ENCODE peak calls at places on chromosomes 16 and 17, in eight cellular contexts. Z, O, T, D, X, U, M and Y are unnamed samples.

GRCh38 chr16:4494746-4495490 is 18.7 kb downstream of the HMOX2 start:
- DNase-seq in Z (no peak), O (no peak), T (no peak), D (peak; percentile 85), X (no peak), U (no peak), M (no peak), Y (peak; percentile 77)

GRCh38 chr16:81451753-81452680 is 7.4 kb downstream of the CMIP start:
- DNase-seq in Z (no peak), O (no peak), T (no peak), D (no peak), X (peak; percentile 65), U (no peak), M (no peak), Y (no peak)

GRCh38 chr17:79587945-79588344 is 22.9 kb downstream of the RBFOX3 start:
- DNase-seq in Z (no peak), O (no peak), T (no peak), D (no peak), X (no peak), U (no peak), M (no peak), Y (no peak)

GRCh38 chr16:71542377-71542776 is 16.2 kb downstream of the CHST4 start:
- DNase-seq in Z (peak; percentile 44), O (no peak), T (no peak), D (peak; percentile 34), X (peak; percentile 67), U (peak; percentile 48), M (peak; percentile 84), Y (peak; percentile 6)

GRCh38 chr16:89507219-89507833 is 877 bp upstream of the SPG7 start:
- DNase-seq in Z (no peak), O (no peak), T (no peak), D (no peak), X (no peak), U (peak; percentile 32), M (no peak), Y (no peak)

GRCh38 chr17:27494192-27495091 is 38.2 kb downstream of the KSR1 start:
- DNase-seq in Z (no peak), O (peak; percentile 47), T (no peak), D (peak; percentile 34), X (peak; percentile 93), U (peak; percentile 87), M (peak; percentile 69), Y (peak; percentile 85)

GRCh38 chr16:49603956-49604355 is 230.4 kb downstream of the C16orf78 start:
- DNase-seq in Z (no peak), O (no peak), T (no peak), D (no peak), X (no peak), U (no peak), M (no peak), Y (no peak)

GRCh38 chr17:28997811-28998210 is 8.0 kb downstream of the SEZ6 start:
- DNase-seq in Z (no peak), O (no peak), T (no peak), D (no peak), X (no peak), U (no peak), M (no peak), Y (no peak)

GRCh38 chr17:73286863-73287296 is 24.9 kb downstream of the CDC42EP4 start:
- DNase-seq in Z (no peak), O (no peak), T (no peak), D (peak; percentile 56), X (no peak), U (no peak), M (no peak), Y (peak; percentile 90)

GRCh38 chr16:80285089-80285488 is 255.7 kb upstream of the DYNLRB2 start:
- DNase-seq in Z (no peak), O (no peak), T (peak; percentile 87), D (peak; percentile 91), X (no peak), U (no peak), M (no peak), Y (peak; percentile 25)

GRCh38 chr17:61399131-61400057 is at the start of gene TBX2:
- DNase-seq in Z (peak; percentile 98), O (peak; percentile 87), T (no peak), D (peak; percentile 99), X (peak; percentile 49), U (peak; percentile 51), M (peak; percentile 67), Y (peak; percentile 94)

GRCh38 chr17:67689534-67690177 is 28.1 kb upstream of the NOL11 start:
- DNase-seq in Z (peak; percentile 77), O (peak; percentile 18), T (peak; percentile 13), D (peak; percentile 77), X (peak; percentile 67), U (peak; percentile 44), M (peak; percentile 75), Y (peak; percentile 85)

GRCh38 chr17:80289631-80290030 is 29.0 kb downstream of the RNF213 start:
- DNase-seq in Z (no peak), O (no peak), T (no peak), D (no peak), X (no peak), U (no peak), M (no peak), Y (no peak)

GRCh38 chr17:2057714-2058520 is 3.0 kb downstream of the HIC1 start:
- DNase-seq in Z (no peak), O (peak; percentile 46), T (no peak), D (no peak), X (no peak), U (no peak), M (no peak), Y (peak; percentile 58)

GRCh38 chr17:9021158-9021984 is at the start of gene NTN1:
- DNase-seq in Z (peak; percentile 65), O (peak; percentile 55), T (no peak), D (peak; percentile 46), X (peak; percentile 67), U (peak; percentile 52), M (peak; percentile 83), Y (peak; percentile 10)

GRCh38 chr16:88651276-88651988 is 579 bp upstream of the CYBA start:
- DNase-seq in Z (peak; percentile 65), O (peak; percentile 27), T (no peak), D (peak; percentile 22), X (peak; percentile 60), U (peak; percentile 63), M (peak; percentile 47), Y (no peak)

GRCh38 chr17:64256913-64257807 is 5.9 kb downstream of the TEX2 start:
- DNase-seq in Z (no peak), O (no peak), T (no peak), D (no peak), X (no peak), U (no peak), M (peak; percentile 78), Y (no peak)

GRCh38 chr17:74871329-74872076 is 1.3 kb downstream of the FDXR start:
- DNase-seq in Z (no peak), O (no peak), T (no peak), D (no peak), X (no peak), U (no peak), M (no peak), Y (no peak)
- H3K4me3 ChIP-seq in Z (peak overlapping the region; percentile 66), O (no peak overlapping the region), T (peak overlapping the region; percentile 83), D (peak overlapping the region; percentile 93), X (no peak overlapping the region), U (peak overlapping the region; percentile 67), M (peak overlapping the region; percentile 77), Y (peak overlapping the region; percentile 93)

GRCh38 chr17:17661134-17661533 is 20.1 kb upstream of the RAI1 start:
- DNase-seq in Z (no peak), O (no peak), T (no peak), D (no peak), X (peak; percentile 52), U (no peak), M (no peak), Y (no peak)

GRCh38 chr17:17659340-17659739 is 21.9 kb upstream of the RAI1 start:
- DNase-seq in Z (no peak), O (no peak), T (no peak), D (no peak), X (no peak), U (no peak), M (no peak), Y (no peak)

GRCh38 chr17:17664073-17664470 is 17.2 kb upstream of the RAI1 start:
- DNase-seq in Z (no peak), O (no peak), T (no peak), D (no peak), X (no peak), U (no peak), M (no peak), Y (no peak)

GRCh38 chr17:17663160-17664072 is 17.8 kb upstream of the RAI1 start:
- DNase-seq in Z (peak; percentile 92), O (peak; percentile 40), T (peak; percentile 78), D (peak; percentile 96), X (peak; percentile 24), U (peak; percentile 44), M (peak; percentile 87), Y (peak; percentile 93)

DNA sequence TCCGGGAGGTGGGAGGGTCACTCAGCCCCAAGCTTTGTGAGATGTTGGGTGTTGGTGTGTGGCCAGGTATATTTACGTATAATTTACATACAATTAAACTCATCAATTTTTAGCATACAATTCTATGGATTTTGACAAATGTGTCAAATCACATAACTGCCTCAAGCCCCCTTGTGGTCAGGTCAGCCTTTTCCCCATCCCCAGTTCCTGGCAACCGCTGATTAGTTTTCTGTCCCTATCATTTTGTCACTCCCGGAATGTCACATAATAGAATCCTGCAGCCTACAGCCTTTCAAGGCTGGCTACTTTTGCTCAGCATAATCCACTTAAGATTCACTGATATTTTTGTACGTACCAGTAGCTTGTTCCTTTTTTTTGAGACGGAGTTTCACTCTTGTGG is 19.4 kb upstream of the RAI1 start:
- DNase-seq in Z (peak; percentile 64), O (no peak), T (no peak), D (no peak), X (no peak), U (no peak), M (peak; percentile 43), Y (no peak)
- TF ChIP-seq CTCF in Z (peak; percentile 40), O (no peak), T (no peak), D (no peak), X (no peak), U (no peak), M (peak; percentile 55), Y (no peak)

GRCh38 chr16:59045496-59045895 is 311.4 kb upstream of the GOT2 start:
- DNase-seq in Z (no peak), O (no peak), T (no peak), D (peak; percentile 20), X (no peak), U (no peak), M (no peak), Y (no peak)
- H3K4me3 ChIP-seq in Z (no peak overlapping the region), O (no peak overlapping the region), T (no peak overlapping the region), D (no peak overlapping the region), X (no peak overlapping the region), U (no peak overlapping the region), M (no peak overlapping the region), Y (no peak overlapping the region)

GRCh38 chr16:1580956-1581355 is 30.9 kb downstream of the IFT140 start:
- DNase-seq in Z (no peak), O (no peak), T (no peak), D (no peak), X (no peak), U (peak; percentile 40), M (no peak), Y (no peak)

GRCh38 chr16:1580256-1580655 is 31.6 kb downstream of the IFT140 start:
- DNase-seq in Z (no peak), O (no peak), T (no peak), D (no peak), X (no peak), U (no peak), M (no peak), Y (no peak)

GRCh38 chr16:1584926-1585487 is 26.9 kb downstream of the IFT140 start:
- DNase-seq in Z (no peak), O (no peak), T (no peak), D (no peak), X (no peak), U (no peak), M (peak; percentile 20), Y (no peak)

GRCh38 chr16:1581804-1582203 is 30.1 kb downstream of the IFT140 start:
- DNase-seq in Z (no peak), O (no peak), T (no peak), D (no peak), X (no peak), U (no peak), M (no peak), Y (no peak)

GRCh38 chr16:1583180-1583579 is 28.7 kb downstream of the IFT140 start:
- DNase-seq in Z (no peak), O (no peak), T (no peak), D (no peak), X (no peak), U (no peak), M (no peak), Y (no peak)
- TF ChIP-seq CTCF in Z (no peak), O (no peak), T (no peak), D (no peak), X (no peak), U (no peak), M (no peak), Y (no peak)